ENCODE peak calls at places on chromosomes 1 and 21, in eight cellular contexts. G is neural progenitor cell; R is cardiac muscle cell; V is GM23248; Q is mucosa of descending colon; C is CD4-positive, alpha-beta memory T cell; K is upper lobe of right lung; O is astrocyte. S is an unnamed sample.
A peak's percentile ranks its signal among the peaks of the same experiment; 100 is the strongest.

GRCh38 chr1:1165485-1165884 is 8.2 kb upstream of the TTLL10 start:
- DNase-seq in G (no peak), R (no peak), V (no peak), Q (peak; percentile 48), C (no peak), K (no peak), O (no peak), S (no peak)

GRCh38 chr21:40841524-40842196 is 5.3 kb downstream of the DSCAM start:
- DNase-seq in G (peak; percentile 85), R (no peak), V (no peak), Q (no peak), C (no peak), K (peak; percentile 80), O (peak; percentile 20), S (no peak)

GRCh38 chr1:92961896-92962752 is 862 bp upstream of the DIPK1A start:
- DNase-seq in G (peak; percentile 49), R (peak; percentile 74), V (peak; percentile 81), Q (peak; percentile 74), C (peak; percentile 85), K (no peak), O (peak; percentile 73), S (peak; percentile 38)

GRCh38 chr1:76827066-76827465 is 40.2 kb upstream of the ST6GALNAC5 start:
- DNase-seq in G (no peak), R (no peak), V (no peak), Q (no peak), C (no peak), K (no peak), O (peak; percentile 23), S (no peak)

GRCh38 chr1:30397576-30397975 is 325.8 kb downstream of the MATN1 start:
- DNase-seq in G (no peak), R (no peak), V (no peak), Q (no peak), C (no peak), K (peak; percentile 17), O (no peak), S (no peak)

GRCh38 chr21:26391166-26391565 is 181.9 kb downstream of the CYYR1 start:
- DNase-seq in G (no peak), R (no peak), V (peak; percentile 37), Q (no peak), C (no peak), K (no peak), O (no peak), S (no peak)

GRCh38 chr21:44582980-44583799 is 2.8 kb upstream of the KRTAP10-5 start:
- DNase-seq in G (peak; percentile 65), R (peak; percentile 12), V (no peak), Q (no peak), C (no peak), K (no peak), O (no peak), S (no peak)

GRCh38 chr1:90925928-90926869 is 95.6 kb downstream of the ZNF644 start:
- DNase-seq in G (peak; percentile 9), R (peak; percentile 87), V (peak; percentile 56), Q (no peak), C (no peak), K (no peak), O (peak; percentile 88), S (no peak)

GRCh38 chr1:209823143-209824041 is 4.4 kb upstream of the UTP25 start:
- DNase-seq in G (peak; percentile 52), R (peak; percentile 85), V (peak; percentile 87), Q (no peak), C (peak; percentile 54), K (no peak), O (peak; percentile 82), S (no peak)

GRCh38 chr1:52348704-52349301 is 17.2 kb downstream of the CC2D1B start:
- DNase-seq in G (peak; percentile 71), R (peak; percentile 57), V (peak; percentile 48), Q (no peak), C (no peak), K (peak; percentile 44), O (no peak), S (no peak)

GRCh38 chr1:161473363-161473762 is 31.9 kb upstream of the FCGR2A start:
- DNase-seq in G (peak; percentile 66), R (peak; percentile 12), V (peak; percentile 40), Q (no peak), C (no peak), K (no peak), O (no peak), S (no peak)

DNA sequence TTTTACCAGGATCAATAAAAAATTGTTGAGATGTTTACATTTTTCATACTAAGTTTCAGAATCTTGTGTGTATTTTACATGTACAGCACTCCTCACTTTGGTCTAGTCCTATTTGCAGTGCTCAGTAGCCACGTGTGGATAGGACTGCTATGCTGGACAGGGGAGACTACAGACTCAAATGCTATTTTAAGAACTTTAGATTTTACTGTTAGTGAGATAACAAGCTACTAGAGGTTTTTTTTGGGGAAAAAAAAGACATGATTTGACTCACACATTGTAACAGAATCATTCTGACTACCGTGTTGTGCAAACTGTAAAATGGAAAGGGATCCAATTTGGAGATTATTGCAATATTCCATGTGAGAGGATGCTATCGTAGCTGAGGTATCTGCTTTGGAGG is 418.9 kb upstream of the PRMT6 start:
- DNase-seq in G (no peak), R (no peak), V (peak; percentile 7), Q (no peak), C (no peak), K (no peak), O (no peak), S (no peak)
- H3K9me3 ChIP-seq in G (no peaks in the 10 kb centered on the region), R (no peaks in the 10 kb centered on the region), V (no peaks in the 10 kb centered on the region), Q (no peaks in the 10 kb centered on the region), C (no peaks in the 10 kb centered on the region), K (no peaks in the 10 kb centered on the region), O (no peaks in the 10 kb centered on the region), S (no peaks in the 10 kb centered on the region)

GRCh38 chr1:38213720-38214367 is 167.3 kb upstream of the POU3F1 start:
- DNase-seq in G (no peak), R (no peak), V (no peak), Q (no peak), C (no peak), K (no peak), O (no peak), S (no peak)
- H3K9me3 ChIP-seq in G (no peaks in the 10 kb centered on the region), R (no peaks in the 10 kb centered on the region), V (no peaks in the 10 kb centered on the region), Q (no peaks in the 10 kb centered on the region), C (no peaks in the 10 kb centered on the region), K (no peaks in the 10 kb centered on the region), O (no peaks in the 10 kb centered on the region), S (no peaks in the 10 kb centered on the region)

GRCh38 chr1:159448181-159448580 is 8.7 kb downstream of the OR10J1 start:
- DNase-seq in G (no peak), R (no peak), V (no peak), Q (no peak), C (no peak), K (no peak), O (no peak), S (no peak)

GRCh38 chr1:159441360-159441759 is 1.8 kb downstream of the OR10J1 start:
- DNase-seq in G (no peak), R (no peak), V (no peak), Q (no peak), C (no peak), K (no peak), O (no peak), S (no peak)

GRCh38 chr1:159442428-159442827 is 2.9 kb downstream of the OR10J1 start:
- DNase-seq in G (no peak), R (no peak), V (no peak), Q (no peak), C (no peak), K (no peak), O (no peak), S (no peak)

GRCh38 chr1:159443063-159443750 is 3.7 kb downstream of the OR10J1 start:
- DNase-seq in G (no peak), R (peak; percentile 23), V (no peak), Q (no peak), C (no peak), K (no peak), O (no peak), S (no peak)

DNA sequence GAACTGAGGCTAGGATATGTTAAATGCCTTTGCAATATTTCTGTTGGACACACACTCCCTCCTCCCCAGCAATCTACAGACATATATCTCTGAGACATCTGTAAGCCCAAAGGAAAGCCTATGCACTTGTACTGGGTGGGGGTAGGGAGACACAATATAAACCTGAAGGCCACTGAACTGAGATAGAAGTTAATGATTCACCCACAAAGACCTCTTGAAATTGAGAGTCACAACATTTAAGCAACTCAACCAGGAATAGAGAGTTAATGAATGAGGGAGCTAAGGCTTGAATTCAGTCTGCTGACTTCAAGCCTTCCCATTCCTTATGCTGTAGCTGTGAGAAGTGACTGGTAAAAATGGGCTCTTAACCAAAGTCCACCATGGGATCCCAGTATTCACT is 5.0 kb downstream of the OR10J1 start:
- DNase-seq in G (no peak), R (no peak), V (no peak), Q (no peak), C (no peak), K (no peak), O (no peak), S (no peak)
- H3K9me3 ChIP-seq in G (peaks cover 31% of the 10 kb centered on the region), R (no peaks in the 10 kb centered on the region), V (no peaks in the 10 kb centered on the region), Q (no peaks in the 10 kb centered on the region), C (no peaks in the 10 kb centered on the region), K (no peaks in the 10 kb centered on the region), O (no peaks in the 10 kb centered on the region), S (no peaks in the 10 kb centered on the region)

GRCh38 chr1:3121401-3122215 is 52.6 kb downstream of the PRDM16 start:
- DNase-seq in G (peak; percentile 59), R (no peak), V (no peak), Q (no peak), C (no peak), K (no peak), O (no peak), S (no peak)
- H3K9me3 ChIP-seq in G (no peaks in the 10 kb centered on the region), R (no peaks in the 10 kb centered on the region), V (no peaks in the 10 kb centered on the region), Q (no peaks in the 10 kb centered on the region), C (no peaks in the 10 kb centered on the region), K (no peaks in the 10 kb centered on the region), O (no peaks in the 10 kb centered on the region), S (no peaks in the 10 kb centered on the region)